ENCODE peak calls at places on chromosomes 12 and 14, in seven cellular contexts. O, A, M, F, W, Z and B are unnamed samples.
A peak's percentile ranks its signal among the peaks of the same experiment; 100 is the strongest.

GRCh38 chr12:31890295-31891285 is 68.6 kb upstream of the RESF1 start:
- DNase-seq in O (no peak), A (no peak), M (no peak), F (no peak), W (no peak), Z (no peak), B (no peak)

GRCh38 chr14:104600141-104600643 is 4.4 kb downstream of the TMEM179 start:
- DNase-seq in O (no peak), A (no peak), M (no peak), F (peak; percentile 60), W (no peak), Z (no peak), B (no peak)

GRCh38 chr14:75011356-75012097 is 8.8 kb downstream of the EIF2B2 start:
- DNase-seq in O (peak; percentile 4), A (no peak), M (no peak), F (no peak), W (no peak), Z (no peak), B (no peak)

GRCh38 chr12:110042260-110042659 is 6.1 kb downstream of the C12orf76 start:
- DNase-seq in O (no peak), A (no peak), M (no peak), F (no peak), W (no peak), Z (no peak), B (peak; percentile 54)

GRCh38 chr14:80977103-80977728 is 21.8 kb downstream of the TSHR start:
- DNase-seq in O (no peak), A (no peak), M (peak; percentile 30), F (no peak), W (no peak), Z (no peak), B (no peak)

GRCh38 chr12:127767631-127768030 is 499.3 kb upstream of the TMEM132C start:
- DNase-seq in O (no peak), A (no peak), M (no peak), F (no peak), W (no peak), Z (no peak), B (no peak)

GRCh38 chr14:91364524-91365270 is 52.9 kb downstream of the CCDC88C start:
- DNase-seq in O (no peak), A (peak; percentile 55), M (no peak), F (no peak), W (no peak), Z (no peak), B (no peak)

GRCh38 chr12:44078273-44078672 is 242.4 kb downstream of the TMEM117 start:
- DNase-seq in O (no peak), A (no peak), M (no peak), F (no peak), W (no peak), Z (no peak), B (no peak)

GRCh38 chr12:49961111-49961922 is at the start of gene AQP5:
- DNase-seq in O (peak; percentile 40), A (peak; percentile 81), M (no peak), F (no peak), W (no peak), Z (no peak), B (no peak)

GRCh38 chr12:49959570-49960473 is 1.9 kb upstream of the AQP5 start:
- DNase-seq in O (peak; percentile 40), A (peak; percentile 86), M (peak; percentile 61), F (no peak), W (no peak), Z (no peak), B (no peak)

GRCh38 chr12:49961993-49962764 is 507 bp downstream of the AQP5 start:
- DNase-seq in O (no peak), A (peak; percentile 79), M (no peak), F (no peak), W (no peak), Z (no peak), B (no peak)

GRCh38 chr12:49962861-49963765 is 1.4 kb downstream of the AQP5 start:
- DNase-seq in O (no peak), A (peak; percentile 58), M (no peak), F (peak; percentile 97), W (no peak), Z (no peak), B (peak; percentile 56)

DNA sequence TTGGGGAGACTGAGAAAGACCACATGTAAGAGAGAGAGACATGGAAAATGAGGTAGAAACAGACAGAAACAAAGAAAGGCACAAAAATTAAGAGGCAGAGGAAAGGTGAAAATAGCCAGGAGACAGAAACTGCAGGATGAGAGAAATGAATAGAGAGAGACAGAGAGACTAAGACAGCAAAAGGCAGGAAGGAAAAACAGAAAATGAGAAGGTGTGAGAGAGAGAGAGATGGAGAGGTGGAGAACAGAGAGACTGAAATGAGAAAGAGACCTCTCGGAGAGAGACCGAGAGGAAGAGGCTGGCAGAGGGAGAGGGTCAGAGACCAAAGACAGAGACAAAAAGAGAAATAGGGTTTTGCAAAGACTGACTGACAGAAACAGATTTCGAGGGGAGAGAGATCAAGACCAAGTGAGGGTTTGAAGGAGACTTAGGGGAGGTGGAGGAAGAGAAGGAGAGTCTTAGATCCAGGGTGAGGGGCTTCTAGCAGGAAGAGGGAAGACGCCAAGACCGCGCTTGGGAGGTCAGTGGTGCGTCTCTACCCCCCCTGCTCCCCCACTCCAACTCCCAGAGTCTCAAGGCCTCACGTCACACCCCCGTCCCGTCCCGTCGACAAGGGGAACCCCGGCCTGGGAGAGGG is 1.1 kb upstream of the AQP5 start:
- DNase-seq in O (no peak), A (no peak), M (no peak), F (no peak), W (no peak), Z (no peak), B (no peak)
- H3K27me3 ChIP-seq in O (peaks cover 93% of the 10 kb centered on the region), A (peaks cover 97% of the 10 kb centered on the region), M (peaks cover 31% of the 10 kb centered on the region), F (no peaks in the 10 kb centered on the region), W (peaks cover 87% of the 10 kb centered on the region), Z (peaks cover 53% of the 10 kb centered on the region), B (no peaks in the 10 kb centered on the region)

GRCh38 chr14:30624132-30624423 is 2.0 kb downstream of the SCFD1 start:
- DNase-seq in O (no peak), A (no peak), M (no peak), F (no peak), W (no peak), Z (no peak), B (no peak)

GRCh38 chr14:30625533-30625932 is 3.4 kb downstream of the SCFD1 start:
- DNase-seq in O (no peak), A (no peak), M (no peak), F (no peak), W (no peak), Z (no peak), B (no peak)

GRCh38 chr14:30621354-30621953 is 665 bp upstream of the SCFD1 start:
- DNase-seq in O (peak; percentile 8), A (peak; percentile 61), M (peak; percentile 75), F (no peak), W (no peak), Z (no peak), B (no peak)

GRCh38 chr14:30621954-30622830 is at the start of gene SCFD1:
- DNase-seq in O (peak; percentile 95), A (peak; percentile 98), M (peak; percentile 97), F (peak; percentile 96), W (peak; percentile 56), Z (peak; percentile 88), B (peak; percentile 93)

DNA sequence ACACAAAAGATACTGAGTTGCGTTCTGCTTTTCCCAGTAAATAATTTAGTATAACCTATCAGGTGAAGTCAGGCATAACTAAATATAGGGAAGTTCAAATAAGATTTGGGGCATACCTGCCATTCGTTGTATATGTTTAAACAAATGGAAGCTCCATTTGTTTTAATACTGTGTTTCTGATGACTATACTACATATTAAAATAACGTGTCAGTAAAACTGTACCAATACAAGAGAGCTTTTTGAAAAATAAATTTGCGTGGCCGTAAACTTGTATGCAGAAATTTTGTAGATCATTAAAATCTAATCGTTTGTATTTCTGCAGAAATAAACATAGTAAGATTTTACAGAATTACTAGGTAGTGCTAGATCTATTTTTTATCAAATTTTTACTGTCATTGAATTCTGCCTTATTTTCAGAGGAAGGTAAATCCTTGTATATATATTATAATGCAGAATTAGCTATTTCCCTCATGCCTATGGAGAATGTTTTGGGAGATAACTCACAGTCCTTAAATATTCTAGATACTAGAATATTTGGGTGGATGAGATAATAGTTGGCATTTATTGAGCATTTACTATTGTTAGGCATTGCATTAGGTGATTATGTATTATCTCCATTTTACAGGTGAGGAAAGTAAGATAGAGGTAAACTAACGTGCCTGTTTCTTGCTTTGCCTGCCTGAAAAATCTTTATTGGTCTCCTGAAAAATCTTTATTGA is 1.5 kb downstream of the SCFD1 start:
- DNase-seq in O (no peak), A (no peak), M (no peak), F (no peak), W (no peak), Z (no peak), B (no peak)
- H3K4me3 ChIP-seq in O (peak overlapping the region; percentile 72), A (peak overlapping the region; percentile 92), M (no peak overlapping the region), F (peak overlapping the region; percentile 72), W (peak overlapping the region; percentile 94), Z (peak overlapping the region; percentile 95), B (peak overlapping the region; percentile 95)

GRCh38 chr14:90062852-90063539 is 1.2 kb downstream of the KCNK13 start:
- DNase-seq in O (no peak), A (no peak), M (peak; percentile 14), F (no peak), W (no peak), Z (no peak), B (no peak)

GRCh38 chr14:90061849-90062794 is at the start of gene KCNK13:
- DNase-seq in O (peak; percentile 43), A (peak; percentile 81), M (peak; percentile 57), F (peak; percentile 69), W (no peak), Z (no peak), B (no peak)

GRCh38 chr14:90060965-90061848 is 587 bp upstream of the KCNK13 start:
- DNase-seq in O (peak; percentile 30), A (peak; percentile 85), M (peak; percentile 57), F (peak; percentile 70), W (no peak), Z (no peak), B (peak; percentile 13)

GRCh38 chr14:90058876-90059458 is 2.8 kb upstream of the KCNK13 start:
- DNase-seq in O (no peak), A (no peak), M (no peak), F (no peak), W (no peak), Z (no peak), B (no peak)

DNA sequence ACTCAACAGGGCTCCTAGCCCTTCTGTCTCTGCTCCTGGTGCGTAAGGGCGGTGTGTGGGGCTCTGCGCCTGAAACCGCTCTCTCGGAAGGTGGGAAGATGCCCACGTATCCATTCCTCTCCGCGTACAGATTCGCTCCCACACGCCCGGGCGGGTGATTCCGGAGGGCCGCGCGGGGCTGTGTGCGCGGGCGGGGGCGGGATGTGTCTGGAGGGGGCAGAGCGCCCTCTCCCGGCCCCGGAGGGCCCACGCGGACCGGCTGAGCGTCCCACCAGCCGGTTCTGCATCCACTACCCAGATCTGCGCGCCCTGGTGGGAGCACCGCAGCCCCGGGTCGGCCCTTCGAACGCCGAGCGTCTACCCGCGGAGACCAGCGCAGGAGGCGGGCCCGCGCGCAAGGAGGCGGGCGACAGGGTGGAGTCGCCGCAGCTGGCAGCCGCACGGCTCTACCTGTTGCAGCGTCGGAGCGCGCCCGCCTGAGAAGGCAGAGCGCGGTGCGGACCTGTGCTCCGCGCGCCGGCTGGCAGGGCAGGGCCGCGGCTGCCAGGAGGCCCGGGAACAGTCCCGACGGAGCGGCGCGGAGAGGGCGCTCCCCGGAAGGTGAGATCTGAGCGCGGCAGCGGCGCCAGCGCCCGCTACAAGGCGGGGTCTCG is 1.4 kb upstream of the KCNK13 start:
- DNase-seq in O (peak; percentile 75), A (peak; percentile 94), M (peak; percentile 85), F (peak; percentile 81), W (no peak), Z (no peak), B (no peak)
- H3K27me3 ChIP-seq in O (peaks cover 77% of the 10 kb centered on the region), A (peaks cover 77% of the 10 kb centered on the region), M (peaks cover 3% of the 10 kb centered on the region), F (no peaks in the 10 kb centered on the region), W (peaks cover 61% of the 10 kb centered on the region), Z (peaks cover 9% of the 10 kb centered on the region), B (peaks cover 4% of the 10 kb centered on the region)

DNA sequence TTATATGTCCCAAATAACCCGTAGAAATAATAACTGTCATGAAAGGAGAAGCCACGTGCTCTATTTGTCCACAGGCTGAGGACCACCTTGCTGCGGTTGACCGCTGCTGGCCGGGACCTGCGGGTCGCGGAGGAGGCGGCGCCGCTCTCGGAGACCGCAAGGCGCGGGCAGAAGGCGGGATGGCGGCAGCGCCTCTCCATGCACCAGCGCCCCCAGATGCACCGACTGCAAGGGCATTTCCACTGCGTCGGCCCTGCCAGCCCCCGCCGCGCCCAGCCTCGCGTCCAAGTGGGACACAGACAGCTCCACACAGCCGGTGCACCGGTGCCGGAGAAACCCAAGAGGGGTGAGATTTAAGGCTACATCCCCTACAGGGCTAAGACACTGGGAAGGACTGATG is 21.0 kb downstream of the RPGRIP1 start:
- DNase-seq in O (peak; percentile 58), A (peak; percentile 84), M (peak; percentile 40), F (peak; percentile 61), W (no peak), Z (peak; percentile 10), B (no peak)
- H3K4me3 ChIP-seq in O (peak overlapping the region; percentile 9), A (peak overlapping the region; percentile 71), M (no peak overlapping the region), F (peak overlapping the region; percentile 39), W (no peak overlapping the region), Z (peak overlapping the region; percentile 32), B (peak overlapping the region; percentile 49)